ENCODE peak calls at places on chromosomes 3 and 15, in four cellular contexts. N is NCI-H446, E is type B pancreatic cell, D is Calu3. Q is an unnamed sample.
A peak's percentile ranks its signal among the peaks of the same experiment; 100 is the strongest.

GRCh38 chr15:99441871-99442267 is 123.9 kb upstream of the MEF2A start:
- DNase-seq in N (no peak), E (no peak), D (no peak), Q (no peak)

GRCh38 chr15:79094611-79095021 is 4.0 kb upstream of the RASGRF1 start:
- DNase-seq in N (no peak), E (peak; percentile 45), D (no peak), Q (no peak)

GRCh38 chr3:110743202-110743601 is 328.4 kb upstream of the NECTIN3 start:
- DNase-seq in N (no peak), E (no peak), D (peak; percentile 30), Q (peak; percentile 92)

GRCh38 chr3:131216340-131216739 is 165.2 kb upstream of the NUDT16 start:
- DNase-seq in N (no peak), E (no peak), D (no peak), Q (no peak)

GRCh38 chr3:136659253-136659652 is 92.9 kb downstream of the STAG1 start:
- DNase-seq in N (peak; percentile 65), E (no peak), D (no peak), Q (peak; percentile 41)

GRCh38 chr3:100782359-100782758 is 73.1 kb downstream of the TFG start:
- DNase-seq in N (no peak), E (no peak), D (no peak), Q (no peak)

GRCh38 chr3:194163697-194164096 is 27.7 kb downstream of the HES1 start:
- DNase-seq in N (no peak), E (no peak), D (no peak), Q (no peak)

GRCh38 chr3:187551419-187551818 is 118.8 kb downstream of the SST start:
- DNase-seq in N (no peak), E (no peak), D (no peak), Q (no peak)

GRCh38 chr3:38315488-38316230 is 30.9 kb upstream of the XYLB start:
- DNase-seq in N (no peak), E (no peak), D (no peak), Q (no peak)

GRCh38 chr3:67018789-67019525 is 20.9 kb downstream of the KBTBD8 start:
- DNase-seq in N (no peak), E (no peak), D (no peak), Q (no peak)

GRCh38 chr3:8416965-8417364 is 84.7 kb upstream of the LMCD1 start:
- DNase-seq in N (no peak), E (no peak), D (peak; percentile 34), Q (peak; percentile 7)

GRCh38 chr3:42349765-42350594 is 60.4 kb downstream of the LYZL4 start:
- DNase-seq in N (no peak), E (no peak), D (no peak), Q (no peak)

GRCh38 chr3:128844502-128844901 is 34.9 kb upstream of the ACAD9 start:
- DNase-seq in N (no peak), E (no peak), D (no peak), Q (no peak)

GRCh38 chr3:36648241-36649034 is 115.9 kb downstream of the DCLK3 start:
- DNase-seq in N (peak; percentile 72), E (no peak), D (peak; percentile 11), Q (no peak)

GRCh38 chr3:170634663-170635096 is 48.8 kb upstream of the SLC7A14 start:
- DNase-seq in N (no peak), E (no peak), D (no peak), Q (no peak)

GRCh38 chr15:67824157-67824899 is 981 bp upstream of the SKOR1 start:
- DNase-seq in N (no peak), E (no peak), D (no peak), Q (no peak)

GRCh38 chr15:71485094-71485693 is 325.2 kb upstream of the NR2E3 start:
- DNase-seq in N (no peak), E (no peak), D (no peak), Q (peak; percentile 32)

GRCh38 chr15:78739206-78739605 is 72.1 kb downstream of the ADAMTS7 start:
- DNase-seq in N (no peak), E (peak; percentile 56), D (no peak), Q (no peak)

GRCh38 chr3:45907769-45908705 is 21.7 kb downstream of the CCR9 start:
- DNase-seq in N (no peak), E (no peak), D (no peak), Q (no peak)

GRCh38 chr3:160564205-160564922 is 1.0 kb downstream of the KPNA4 start:
- DNase-seq in N (no peak), E (no peak), D (peak; percentile 48), Q (peak; percentile 65)

GRCh38 chr15:31598620-31599019 is 272.0 kb downstream of the KLF13 start:
- DNase-seq in N (no peak), E (no peak), D (no peak), Q (peak; percentile 36)

GRCh38 chr3:128352326-128352725 is 114.4 kb downstream of the DNAJB8 start:
- DNase-seq in N (no peak), E (no peak), D (no peak), Q (no peak)

GRCh38 chr15:51095681-51096331 is 1.1 kb upstream of the TNFAIP8L3 start:
- DNase-seq in N (no peak), E (no peak), D (no peak), Q (peak; percentile 3)

GRCh38 chr3:59052803-59053411 is 3.1 kb upstream of the CFAP20DC start:
- DNase-seq in N (peak; percentile 13), E (no peak), D (peak; percentile 19), Q (peak; percentile 53)

GRCh38 chr3:128556949-128557348 is 63.9 kb upstream of the GATA2 start:
- DNase-seq in N (no peak), E (no peak), D (no peak), Q (no peak)

GRCh38 chr3:194489736-194490612 is 3.2 kb upstream of the ATP13A3 start:
- DNase-seq in N (no peak), E (no peak), D (no peak), Q (no peak)

GRCh38 chr3:45676248-45677044 is 12.8 kb upstream of the SACM1L start:
- DNase-seq in N (no peak), E (no peak), D (no peak), Q (no peak)

GRCh38 chr15:66565141-66565595 is 630 bp downstream of the LCTL start:
- DNase-seq in N (no peak), E (no peak), D (no peak), Q (no peak)

GRCh38 chr15:64112904-64113303 is 17.1 kb downstream of the SNX1 start:
- DNase-seq in N (no peak), E (no peak), D (no peak), Q (no peak)

Q was measured in NCI-H82.